ENCODE peak calls at places on chromosomes 13 and 19, in eight cellular contexts. One of them, this sample, is unnamed.

GRCh38 chr19:1168877-1169791 is 4.9 kb downstream of the SBNO2 start:
- DNase-seq in epithelial cell of esophagus: peak
- DNase-seq in type B pancreatic cell: no peak
- DNase-seq in brain microvascular endothelial cell: peak
- DNase-seq in heart left ventricle: no peak
- DNase-seq in neural crest cell: no peak
- DNase-seq in foreskin fibroblast: peak
- DNase-seq in fibroblast of the aortic adventitia: peak
- DNase-seq in this sample: no peak

GRCh38 chr13:39499580-39499979 is 103.4 kb downstream of the LHFPL6 start:
- DNase-seq in foreskin fibroblast: no peak
- DNase-seq in heart left ventricle: no peak
- DNase-seq in epithelial cell of esophagus: no peak
- DNase-seq in fibroblast of the aortic adventitia: no peak
- DNase-seq in type B pancreatic cell: no peak
- DNase-seq in brain microvascular endothelial cell: no peak
- DNase-seq in neural crest cell: no peak
- DNase-seq in this sample: no peak

GRCh38 chr13:113792236-113792770 is 33.3 kb downstream of the TMEM255B start:
- DNase-seq in fibroblast of the aortic adventitia: no peak
- DNase-seq in heart left ventricle: no peak
- DNase-seq in epithelial cell of esophagus: no peak
- DNase-seq in type B pancreatic cell: no peak
- DNase-seq in neural crest cell: no peak
- DNase-seq in brain microvascular endothelial cell: no peak
- DNase-seq in foreskin fibroblast: no peak
- DNase-seq in this sample: no peak

GRCh38 chr19:632228-633067 is 889 bp downstream of the POLRMT start:
- DNase-seq in foreskin fibroblast: peak
- DNase-seq in neural crest cell: peak
- DNase-seq in fibroblast of the aortic adventitia: peak
- DNase-seq in type B pancreatic cell: no peak
- DNase-seq in heart left ventricle: no peak
- DNase-seq in brain microvascular endothelial cell: peak
- DNase-seq in epithelial cell of esophagus: peak
- DNase-seq in this sample: no peak

GRCh38 chr13:64755961-64756360 is 2474.2 kb downstream of the PCDH9 start:
- DNase-seq in neural crest cell: no peak
- DNase-seq in fibroblast of the aortic adventitia: peak
- DNase-seq in epithelial cell of esophagus: peak
- DNase-seq in heart left ventricle: no peak
- DNase-seq in type B pancreatic cell: no peak
- DNase-seq in foreskin fibroblast: no peak
- DNase-seq in brain microvascular endothelial cell: peak
- DNase-seq in this sample: no peak

GRCh38 chr13:31850041-31850440 is 110.7 kb downstream of the RXFP2 start:
- DNase-seq in heart left ventricle: no peak
- DNase-seq in type B pancreatic cell: no peak
- DNase-seq in neural crest cell: no peak
- DNase-seq in brain microvascular endothelial cell: no peak
- DNase-seq in fibroblast of the aortic adventitia: no peak
- DNase-seq in foreskin fibroblast: no peak
- DNase-seq in epithelial cell of esophagus: no peak
- DNase-seq in this sample: no peak

GRCh38 chr13:78700121-78700910 is 41.4 kb upstream of the OBI1 start:
- DNase-seq in neural crest cell: no peak
- DNase-seq in epithelial cell of esophagus: peak
- DNase-seq in fibroblast of the aortic adventitia: peak
- DNase-seq in type B pancreatic cell: no peak
- DNase-seq in foreskin fibroblast: no peak
- DNase-seq in heart left ventricle: no peak
- DNase-seq in brain microvascular endothelial cell: no peak
- DNase-seq in this sample: no peak

GRCh38 chr19:17404015-17404414 is 1.4 kb downstream of the BST2 start:
- DNase-seq in neural crest cell: no peak
- DNase-seq in epithelial cell of esophagus: no peak
- DNase-seq in fibroblast of the aortic adventitia: no peak
- DNase-seq in type B pancreatic cell: no peak
- DNase-seq in foreskin fibroblast: no peak
- DNase-seq in heart left ventricle: no peak
- DNase-seq in brain microvascular endothelial cell: no peak
- DNase-seq in this sample: no peak

GRCh38 chr13:94968040-94968756 is 255.9 kb upstream of the SOX21 start:
- DNase-seq in fibroblast of the aortic adventitia: no peak
- DNase-seq in foreskin fibroblast: peak
- DNase-seq in heart left ventricle: no peak
- DNase-seq in type B pancreatic cell: peak
- DNase-seq in neural crest cell: peak
- DNase-seq in epithelial cell of esophagus: peak
- DNase-seq in brain microvascular endothelial cell: no peak
- DNase-seq in this sample: peak

GRCh38 chr19:27774827-27775226 is 1438.1 kb downstream of the UQCRFS1 start:
- DNase-seq in foreskin fibroblast: no peak
- DNase-seq in fibroblast of the aortic adventitia: no peak
- DNase-seq in type B pancreatic cell: peak
- DNase-seq in epithelial cell of esophagus: no peak
- DNase-seq in brain microvascular endothelial cell: no peak
- DNase-seq in heart left ventricle: no peak
- DNase-seq in neural crest cell: no peak
- DNase-seq in this sample: no peak
- TF ChIP-seq CTCF in foreskin fibroblast: peak
- TF ChIP-seq CTCF in fibroblast of the aortic adventitia: peak
- TF ChIP-seq CTCF in type B pancreatic cell: peak
- TF ChIP-seq CTCF in epithelial cell of esophagus: peak
- TF ChIP-seq CTCF in brain microvascular endothelial cell: peak
- TF ChIP-seq CTCF in heart left ventricle: no peak
- TF ChIP-seq CTCF in neural crest cell: no peak
- TF ChIP-seq CTCF in this sample: no peak

GRCh38 chr13:56755181-56755580 is 385.5 kb upstream of the PRR20A start:
- DNase-seq in fibroblast of the aortic adventitia: no peak
- DNase-seq in type B pancreatic cell: no peak
- DNase-seq in neural crest cell: no peak
- DNase-seq in brain microvascular endothelial cell: no peak
- DNase-seq in foreskin fibroblast: no peak
- DNase-seq in heart left ventricle: no peak
- DNase-seq in epithelial cell of esophagus: peak
- DNase-seq in this sample: no peak
- TF ChIP-seq CTCF in fibroblast of the aortic adventitia: no peak
- TF ChIP-seq CTCF in type B pancreatic cell: peak
- TF ChIP-seq CTCF in neural crest cell: no peak
- TF ChIP-seq CTCF in brain microvascular endothelial cell: no peak
- TF ChIP-seq CTCF in foreskin fibroblast: no peak
- TF ChIP-seq CTCF in heart left ventricle: peak
- TF ChIP-seq CTCF in epithelial cell of esophagus: peak
- TF ChIP-seq CTCF in this sample: peak

DNA sequence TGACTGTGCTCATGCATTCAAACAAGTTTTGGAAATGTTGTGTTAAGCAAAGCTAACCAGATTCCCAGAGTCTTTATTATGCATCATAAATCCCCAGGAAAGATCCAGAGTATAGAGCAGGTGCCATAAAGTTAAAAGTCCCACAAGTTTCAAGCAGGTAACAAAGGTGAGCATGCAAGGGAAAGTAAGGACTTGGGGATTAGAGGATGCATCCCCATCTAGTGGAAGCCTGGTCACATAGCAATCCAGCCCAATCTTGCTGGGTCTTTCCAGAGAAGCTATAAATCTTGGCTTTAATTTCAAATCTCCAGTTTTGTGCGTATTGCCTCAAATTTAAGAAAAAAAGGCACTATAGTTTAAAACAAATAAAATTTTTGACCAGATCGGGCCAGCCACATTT is 72.7 kb downstream of the ZNF254 start:
- DNase-seq in heart left ventricle: no peak
- DNase-seq in foreskin fibroblast: peak
- DNase-seq in fibroblast of the aortic adventitia: no peak
- DNase-seq in neural crest cell: no peak
- DNase-seq in type B pancreatic cell: no peak
- DNase-seq in brain microvascular endothelial cell: no peak
- DNase-seq in epithelial cell of esophagus: peak
- DNase-seq in this sample: no peak
- TF ChIP-seq CTCF in heart left ventricle: no peak
- TF ChIP-seq CTCF in foreskin fibroblast: peak
- TF ChIP-seq CTCF in fibroblast of the aortic adventitia: peak
- TF ChIP-seq CTCF in neural crest cell: peak
- TF ChIP-seq CTCF in type B pancreatic cell: peak
- TF ChIP-seq CTCF in brain microvascular endothelial cell: peak
- TF ChIP-seq CTCF in epithelial cell of esophagus: peak
- TF ChIP-seq CTCF in this sample: no peak

DNA sequence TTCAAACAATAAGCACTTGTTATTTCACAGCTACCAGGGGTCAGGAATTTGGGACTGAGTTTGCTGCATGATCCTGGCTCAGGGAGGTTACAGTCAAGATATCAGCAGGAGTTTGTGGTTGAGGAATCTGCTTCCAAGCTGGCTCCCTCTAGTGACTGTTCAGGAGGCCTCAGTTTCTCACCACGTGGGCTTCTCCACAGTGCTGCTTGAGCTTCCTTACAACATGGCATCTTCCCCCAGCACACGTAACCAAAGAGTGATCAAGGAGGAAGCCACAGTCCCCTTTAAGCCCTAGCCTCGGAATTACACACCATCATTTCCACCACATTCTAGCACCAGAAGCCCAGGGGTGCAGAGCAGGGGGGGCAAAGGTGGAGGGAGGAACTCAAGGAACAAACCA is 28.8 kb downstream of the CELF5 start:
- DNase-seq in brain microvascular endothelial cell: no peak
- DNase-seq in foreskin fibroblast: no peak
- DNase-seq in epithelial cell of esophagus: no peak
- DNase-seq in fibroblast of the aortic adventitia: no peak
- DNase-seq in neural crest cell: no peak
- DNase-seq in type B pancreatic cell: no peak
- DNase-seq in heart left ventricle: no peak
- DNase-seq in this sample: no peak
- TF ChIP-seq CTCF in brain microvascular endothelial cell: peak
- TF ChIP-seq CTCF in foreskin fibroblast: no peak
- TF ChIP-seq CTCF in epithelial cell of esophagus: no peak
- TF ChIP-seq CTCF in fibroblast of the aortic adventitia: no peak
- TF ChIP-seq CTCF in neural crest cell: no peak
- TF ChIP-seq CTCF in type B pancreatic cell: no peak
- TF ChIP-seq CTCF in heart left ventricle: no peak
- TF ChIP-seq CTCF in this sample: no peak

GRCh38 chr13:75797256-75797655 is 161.1 kb downstream of the LMO7 start:
- DNase-seq in neural crest cell: no peak
- DNase-seq in type B pancreatic cell: no peak
- DNase-seq in epithelial cell of esophagus: no peak
- DNase-seq in brain microvascular endothelial cell: no peak
- DNase-seq in heart left ventricle: no peak
- DNase-seq in foreskin fibroblast: peak
- DNase-seq in fibroblast of the aortic adventitia: peak
- DNase-seq in this sample: no peak

GRCh38 chr13:75792526-75793187 is 156.5 kb downstream of the LMO7 start:
- DNase-seq in foreskin fibroblast: peak
- DNase-seq in brain microvascular endothelial cell: no peak
- DNase-seq in epithelial cell of esophagus: no peak
- DNase-seq in fibroblast of the aortic adventitia: peak
- DNase-seq in type B pancreatic cell: no peak
- DNase-seq in heart left ventricle: no peak
- DNase-seq in neural crest cell: no peak
- DNase-seq in this sample: no peak

GRCh38 chr13:75796825-75797224 is 160.7 kb downstream of the LMO7 start:
- DNase-seq in type B pancreatic cell: no peak
- DNase-seq in heart left ventricle: no peak
- DNase-seq in fibroblast of the aortic adventitia: no peak
- DNase-seq in brain microvascular endothelial cell: no peak
- DNase-seq in foreskin fibroblast: no peak
- DNase-seq in neural crest cell: no peak
- DNase-seq in epithelial cell of esophagus: peak
- DNase-seq in this sample: no peak

GRCh38 chr13:75795274-75795673 is 159.1 kb downstream of the LMO7 start:
- DNase-seq in foreskin fibroblast: no peak
- DNase-seq in type B pancreatic cell: no peak
- DNase-seq in heart left ventricle: no peak
- DNase-seq in epithelial cell of esophagus: no peak
- DNase-seq in neural crest cell: no peak
- DNase-seq in fibroblast of the aortic adventitia: no peak
- DNase-seq in brain microvascular endothelial cell: no peak
- DNase-seq in this sample: no peak

GRCh38 chr13:75794663-75795062 is 158.5 kb downstream of the LMO7 start:
- DNase-seq in heart left ventricle: no peak
- DNase-seq in neural crest cell: no peak
- DNase-seq in fibroblast of the aortic adventitia: no peak
- DNase-seq in epithelial cell of esophagus: no peak
- DNase-seq in type B pancreatic cell: no peak
- DNase-seq in brain microvascular endothelial cell: no peak
- DNase-seq in foreskin fibroblast: no peak
- DNase-seq in this sample: no peak
- TF ChIP-seq CTCF in heart left ventricle: no peak
- TF ChIP-seq CTCF in neural crest cell: no peak
- TF ChIP-seq CTCF in fibroblast of the aortic adventitia: no peak
- TF ChIP-seq CTCF in epithelial cell of esophagus: no peak
- TF ChIP-seq CTCF in type B pancreatic cell: no peak
- TF ChIP-seq CTCF in brain microvascular endothelial cell: no peak
- TF ChIP-seq CTCF in foreskin fibroblast: no peak
- TF ChIP-seq CTCF in this sample: no peak

GRCh38 chr13:52846567-52847321 is 1.7 kb downstream of the PCDH8 start:
- DNase-seq in epithelial cell of esophagus: peak
- DNase-seq in brain microvascular endothelial cell: no peak
- DNase-seq in fibroblast of the aortic adventitia: peak
- DNase-seq in neural crest cell: peak
- DNase-seq in type B pancreatic cell: peak
- DNase-seq in heart left ventricle: peak
- DNase-seq in foreskin fibroblast: peak
- DNase-seq in this sample: peak
- TF ChIP-seq CTCF in epithelial cell of esophagus: peak
- TF ChIP-seq CTCF in brain microvascular endothelial cell: peak
- TF ChIP-seq CTCF in fibroblast of the aortic adventitia: no peak
- TF ChIP-seq CTCF in neural crest cell: peak
- TF ChIP-seq CTCF in type B pancreatic cell: peak
- TF ChIP-seq CTCF in heart left ventricle: peak
- TF ChIP-seq CTCF in foreskin fibroblast: peak
- TF ChIP-seq CTCF in this sample: peak

GRCh38 chr13:42969558-42970172 is 22.4 kb downstream of the EPSTI1 start:
- DNase-seq in epithelial cell of esophagus: peak
- DNase-seq in brain microvascular endothelial cell: peak
- DNase-seq in foreskin fibroblast: peak
- DNase-seq in fibroblast of the aortic adventitia: peak
- DNase-seq in neural crest cell: peak
- DNase-seq in heart left ventricle: peak
- DNase-seq in type B pancreatic cell: peak
- DNase-seq in this sample: peak
- TF ChIP-seq CTCF in epithelial cell of esophagus: peak
- TF ChIP-seq CTCF in brain microvascular endothelial cell: peak
- TF ChIP-seq CTCF in foreskin fibroblast: peak
- TF ChIP-seq CTCF in fibroblast of the aortic adventitia: peak
- TF ChIP-seq CTCF in neural crest cell: peak
- TF ChIP-seq CTCF in heart left ventricle: peak
- TF ChIP-seq CTCF in type B pancreatic cell: peak
- TF ChIP-seq CTCF in this sample: peak